ENCODE peak calls at places on chromosomes 11 and 22, in five cellular contexts. T, V, S, C and N are unnamed samples.

GRCh38 chr22:27554106-27554814 is 247.3 kb downstream of the MN1 start:
- DNase-seq in C (peak; percentile 33), S (no peak), T (no peak), V (no peak), N (no peak)

GRCh38 chr11:35623708-35624168 is 5.5 kb downstream of the FJX1 start:
- DNase-seq in S (no peak), C (no peak), T (no peak), V (no peak), N (no peak)

GRCh38 chr22:47787501-47788227 is 1025.2 kb downstream of the TBC1D22A start:
- DNase-seq in T (no peak), S (no peak), V (no peak), C (peak; percentile 17), N (no peak)

GRCh38 chr22:29269230-29269604 is 1.1 kb downstream of the EWSR1 start:
- DNase-seq in T (no peak), V (no peak), C (no peak), S (no peak), N (no peak)

GRCh38 chr11:96293583-96293982 is 49.4 kb downstream of the MAML2 start:
- DNase-seq in S (no peak), T (no peak), C (no peak), V (no peak), N (no peak)

GRCh38 chr22:37176464-37177061 is 11.5 kb downstream of the C1QTNF6 start:
- DNase-seq in T (peak; percentile 49), C (no peak), S (no peak), V (peak; percentile 68), N (no peak)

GRCh38 chr11:92222701-92223100 is 1.9 kb upstream of the FAT3 start:
- DNase-seq in C (no peak), T (no peak), V (no peak), S (peak; percentile 42), N (no peak)

GRCh38 chr11:62889126-62889483 is 8.4 kb downstream of the SLC3A2 start:
- DNase-seq in V (no peak), T (no peak), S (no peak), C (no peak), N (no peak)

GRCh38 chr11:1298695-1299492 is 10.5 kb downstream of the TOLLIP start:
- DNase-seq in C (peak; percentile 92), S (no peak), T (peak; percentile 81), V (peak; percentile 89), N (no peak)

GRCh38 chr22:37105154-37105553 is 4.4 kb downstream of the TMPRSS6 start:
- DNase-seq in T (no peak), S (no peak), V (no peak), C (no peak), N (no peak)

GRCh38 chr11:70769521-70769920 is 371.2 kb downstream of the CTTN start:
- DNase-seq in C (no peak), S (no peak), T (no peak), V (no peak), N (no peak)

GRCh38 chr11:16604784-16605439 is 133.5 kb upstream of the C11orf58 start:
- DNase-seq in T (peak; percentile 23), V (no peak), S (no peak), C (peak; percentile 60), N (no peak)

GRCh38 chr22:24514241-24515024 is 19.3 kb downstream of the UPB1 start:
- DNase-seq in V (no peak), S (no peak), T (no peak), C (no peak), N (no peak)

GRCh38 chr11:41382927-41383326 is 76.5 kb downstream of the LRRC4C start:
- DNase-seq in T (no peak), V (no peak), C (no peak), S (no peak), N (no peak)

GRCh38 chr11:62708423-62709261 is 1.2 kb downstream of the GNG3 start:
- DNase-seq in C (no peak), S (peak; percentile 58), T (no peak), V (peak; percentile 53), N (peak; percentile 51)

GRCh38 chr11:43130616-43131015 is 181.2 kb upstream of the API5 start:
- DNase-seq in S (no peak), V (no peak), C (no peak), T (no peak), N (no peak)

GRCh38 chr11:108218455-108218854 is 4.0 kb downstream of the NPAT start:
- DNase-seq in C (no peak), S (no peak), T (no peak), V (no peak), N (no peak)

GRCh38 chr11:92627615-92628201 is 341.7 kb upstream of the MTNR1B start:
- DNase-seq in C (no peak), V (no peak), S (no peak), T (no peak), N (no peak)

GRCh38 chr11:6096417-6096816 is 11.1 kb upstream of the OR56B4 start:
- DNase-seq in C (no peak), S (no peak), V (no peak), T (no peak), N (no peak)

GRCh38 chr11:44082645-44083044 is 12.8 kb upstream of the EXT2 start:
- DNase-seq in S (no peak), C (no peak), T (no peak), V (no peak), N (no peak)

GRCh38 chr11:69683764-69684333 is 8.7 kb upstream of the LTO1 start:
- DNase-seq in S (no peak), T (no peak), C (no peak), V (no peak), N (no peak)

GRCh38 chr22:45127866-45128265 is 35.9 kb upstream of the NUP50 start:
- DNase-seq in C (no peak), T (no peak), V (no peak), S (no peak), N (no peak)

GRCh38 chr22:41290262-41291221 is 4.6 kb upstream of the RANGAP1 start:
- DNase-seq in S (no peak), T (no peak), V (no peak), C (no peak), N (no peak)

DNA sequence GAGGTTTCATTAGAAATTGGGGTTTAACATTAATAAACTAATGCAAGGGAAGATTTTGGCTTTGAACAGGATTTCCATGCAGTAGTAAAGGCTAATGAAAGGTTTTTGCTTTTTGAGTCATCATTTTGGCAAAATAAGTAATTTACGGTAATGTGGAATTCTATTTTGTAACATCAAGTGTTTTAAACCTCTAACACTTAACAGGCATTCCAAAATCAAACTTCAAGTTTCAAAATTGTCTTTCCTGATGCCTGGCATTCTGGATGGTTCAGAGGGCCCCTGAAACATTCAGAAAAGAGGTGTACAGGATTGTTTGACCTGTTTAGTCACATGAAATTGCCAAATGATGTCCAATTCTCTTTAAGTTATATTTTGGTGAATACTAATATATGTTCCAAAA is 90.4 kb upstream of the GNAZ start:
- DNase-seq in V (no peak), C (no peak), S (no peak), T (no peak), N (no peak)
- H3K9me3 ChIP-seq in V (peaks cover 5% of the 10 kb centered on the region), C (peaks cover 6% of the 10 kb centered on the region), S (no peaks in the 10 kb centered on the region), T (peaks cover 6% of the 10 kb centered on the region), N (peaks cover 16% of the 10 kb centered on the region)

GRCh38 chr11:40285520-40285919 is 1173.9 kb downstream of the LRRC4C start:
- DNase-seq in T (no peak), C (no peak), V (no peak), S (no peak), N (no peak)

GRCh38 chr11:40281055-40281580 is 1178.3 kb downstream of the LRRC4C start:
- DNase-seq in T (no peak), V (no peak), S (no peak), C (no peak), N (no peak)

GRCh38 chr11:40286137-40286536 is 1173.3 kb downstream of the LRRC4C start:
- DNase-seq in C (no peak), V (no peak), S (no peak), T (no peak), N (no peak)

GRCh38 chr11:40276960-40277359 is 1182.5 kb downstream of the LRRC4C start:
- DNase-seq in C (no peak), V (no peak), T (no peak), S (no peak), N (peak; percentile 5)

GRCh38 chr11:40280161-40281054 is 1179.0 kb downstream of the LRRC4C start:
- DNase-seq in C (no peak), V (no peak), T (no peak), S (no peak), N (no peak)
- H3K4me3 ChIP-seq in C (no peak overlapping the region), V (no peak overlapping the region), T (peak overlapping the region; percentile 42), S (no peak overlapping the region), N (no peak overlapping the region)

GRCh38 chr22:49533886-49534285 is 293.8 kb downstream of the BRD1 start:
- DNase-seq in T (no peak), V (no peak), S (no peak), C (no peak), N (no peak)

GRCh38 chr22:49534386-49534785 is 293.3 kb downstream of the BRD1 start:
- DNase-seq in S (no peak), T (no peak), C (no peak), V (no peak), N (no peak)

GRCh38 chr22:49530671-49531532 is 296.8 kb downstream of the BRD1 start:
- DNase-seq in C (no peak), V (no peak), S (no peak), T (no peak), N (no peak)

GRCh38 chr22:49532831-49533802 is 294.6 kb downstream of the BRD1 start:
- DNase-seq in C (no peak), S (no peak), T (no peak), V (no peak), N (no peak)

GRCh38 chr22:49531533-49531895 is 296.2 kb downstream of the BRD1 start:
- DNase-seq in T (no peak), V (no peak), C (no peak), S (no peak), N (no peak)
- H3K9me3 ChIP-seq in T (no peaks in the 10 kb centered on the region), V (no peaks in the 10 kb centered on the region), C (no peaks in the 10 kb centered on the region), S (no peaks in the 10 kb centered on the region), N (no peaks in the 10 kb centered on the region)

GRCh38 chr11:65392186-65392829 is 5.9 kb downstream of the FRMD8 start:
- DNase-seq in S (no peak), V (no peak), T (no peak), C (no peak), N (no peak)

GRCh38 chr11:65390099-65390941 is 3.9 kb downstream of the FRMD8 start:
- DNase-seq in V (no peak), C (no peak), S (no peak), T (no peak), N (no peak)

GRCh38 chr11:65388731-65389130 is 2.3 kb downstream of the FRMD8 start:
- DNase-seq in S (no peak), C (no peak), V (no peak), T (no peak), N (no peak)

GRCh38 chr11:65391007-65391406 is 4.6 kb downstream of the FRMD8 start:
- DNase-seq in T (no peak), V (no peak), C (no peak), S (no peak), N (no peak)

DNA sequence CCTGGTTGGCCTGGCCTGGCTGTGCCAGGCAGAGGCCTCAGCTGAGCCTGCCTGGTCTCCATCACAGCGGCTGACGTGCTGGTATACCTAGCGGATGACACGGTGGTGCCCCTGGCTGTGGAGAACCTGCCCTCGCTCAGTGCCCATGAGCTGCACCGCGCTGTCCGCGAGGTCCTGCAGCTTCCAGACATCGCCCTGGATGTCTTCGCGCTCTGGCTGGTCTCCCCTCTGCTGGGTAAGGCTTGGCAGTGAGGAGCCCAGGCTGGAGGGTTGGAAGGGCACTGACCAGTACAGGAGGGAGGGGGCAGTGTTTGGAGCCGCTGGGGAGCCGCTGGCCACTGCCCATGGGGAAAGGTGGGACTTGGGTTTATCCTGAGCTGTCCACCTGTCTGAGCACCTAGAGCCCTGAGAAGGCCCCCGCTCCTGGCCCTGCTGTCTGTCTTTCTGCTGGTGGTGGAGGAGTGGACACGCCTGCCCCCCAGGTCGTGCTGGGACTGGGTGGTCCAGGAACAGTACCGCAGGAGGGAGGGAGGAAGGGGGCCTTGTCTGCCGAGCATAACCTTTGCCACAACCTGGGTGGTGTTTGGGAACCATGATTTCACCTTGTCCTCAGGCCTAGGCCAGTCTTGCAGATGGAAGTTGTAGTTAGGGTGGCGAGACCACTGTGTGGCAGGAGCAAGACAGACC is 3.0 kb downstream of the FRMD8 start:
- DNase-seq in S (no peak), T (no peak), V (no peak), C (no peak), N (no peak)
- H3K4me3 ChIP-seq in S (no peak overlapping the region), T (peak overlapping the region; percentile 84), V (no peak overlapping the region), C (no peak overlapping the region), N (no peak overlapping the region)